ENCODE peak calls at places on chromosomes 3 and 15, in ten cellular contexts. O is fibroblast of gingiva; K is NCI-H1930; Q is activated T-cell treated with anti-CD3 and anti-CD28 coated beads for 4 hours; U is A172; J is stimulated activated CD4-positive, alpha-beta T cell treated with anti-CD3 and anti-CD28 coated beads, TNF-alpha, amount 100 ng/mL, for 4 hours; N is AG08395; H is CD8-positive, alpha-beta memory T cell; D is non-pigmented ciliary epithelial cell; R is activated CD8-positive, alpha-beta memory T cell treated with anti-CD3 and anti-CD28 coated beads for 24 hours. A is an unnamed sample.

GRCh38 chr3:31096661-31097060 is 202.2 kb upstream of the GADL1 start:
- DNase-seq in O (no peak), K (no peak), Q (no peak), U (no peak), J (no peak), N (no peak), H (no peak), D (no peak), R (no peak), A (no peak)

GRCh38 chr3:17579289-17580031 is 163.0 kb downstream of the TBC1D5 start:
- DNase-seq in O (no peak), K (no peak), Q (no peak), U (peak), J (no peak), N (no peak), H (no peak), D (no peak), R (no peak), A (no peak)

GRCh38 chr3:49006591-49007067 is 562 bp upstream of the WDR6 start:
- DNase-seq in O (peak), K (no peak), Q (no peak), U (no peak), J (no peak), N (peak), H (no peak), D (no peak), R (no peak), A (no peak)

GRCh38 chr3:190012314-190012782 is 108.3 kb downstream of the P3H2 start:
- DNase-seq in O (no peak), K (no peak), Q (no peak), U (peak), J (no peak), N (peak), H (no peak), D (peak), R (no peak), A (peak)

GRCh38 chr3:176362191-176362731 is 835.0 kb downstream of the TBL1XR1 start:
- DNase-seq in O (no peak), K (no peak), Q (no peak), U (no peak), J (no peak), N (no peak), H (no peak), D (no peak), R (no peak), A (no peak)

GRCh38 chr3:18440053-18440768 is 15.1 kb upstream of the SATB1 start:
- DNase-seq in O (no peak), K (no peak), Q (no peak), U (no peak), J (no peak), N (peak), H (no peak), D (no peak), R (no peak), A (no peak)

GRCh38 chr3:96700322-96701315 is 113.8 kb upstream of the EPHA6 start:
- DNase-seq in O (no peak), K (no peak), Q (no peak), U (no peak), J (no peak), N (no peak), H (no peak), D (no peak), R (no peak), A (peak)

GRCh38 chr15:85771781-85772445 is 22.8 kb downstream of the KLHL25 start:
- DNase-seq in O (peak), K (no peak), Q (no peak), U (no peak), J (no peak), N (peak), H (no peak), D (no peak), R (no peak), A (no peak)

GRCh38 chr3:197224034-197224444 is 74.4 kb downstream of the DLG1 start:
- DNase-seq in O (peak), K (no peak), Q (no peak), U (peak), J (no peak), N (peak), H (peak), D (no peak), R (no peak), A (no peak)

GRCh38 chr15:28132524-28133275 is 33.6 kb upstream of the OCA2 start:
- DNase-seq in O (peak), K (no peak), Q (no peak), U (peak), J (no peak), N (peak), H (no peak), D (no peak), R (peak), A (no peak)

GRCh38 chr15:72584006-72584405 is 70.5 kb upstream of the GOLGA6B start:
- DNase-seq in O (no peak), K (no peak), Q (no peak), U (no peak), J (no peak), N (peak), H (no peak), D (no peak), R (no peak), A (no peak)

GRCh38 chr3:170037463-170038433 is at the start of gene GPR160:
- DNase-seq in O (no peak), K (peak), Q (peak), U (no peak), J (peak), N (peak), H (peak), D (no peak), R (peak), A (peak)

GRCh38 chr3:52299247-52299657 is 11.6 kb downstream of the GLYCTK start:
- DNase-seq in O (no peak), K (no peak), Q (no peak), U (no peak), J (no peak), N (no peak), H (no peak), D (no peak), R (no peak), A (no peak)

GRCh38 chr3:121995190-121996137 is 26.6 kb downstream of the ILDR1 start:
- DNase-seq in O (peak), K (peak), Q (no peak), U (peak), J (no peak), N (peak), H (peak), D (peak), R (no peak), A (peak)

GRCh38 chr15:63905558-63906265 is 72.0 kb upstream of the HERC1 start:
- DNase-seq in O (no peak), K (no peak), Q (no peak), U (no peak), J (no peak), N (no peak), H (peak), D (no peak), R (no peak), A (no peak)

GRCh38 chr3:44910693-44911092 is 36.3 kb downstream of the TGM4 start:
- DNase-seq in O (no peak), K (no peak), Q (no peak), U (no peak), J (no peak), N (no peak), H (no peak), D (no peak), R (no peak), A (no peak)

GRCh38 chr3:53890726-53891499 is 746 bp downstream of the SELENOK start:
- DNase-seq in O (peak), K (no peak), Q (peak), U (peak), J (peak), N (peak), H (peak), D (no peak), R (no peak), A (peak)

GRCh38 chr3:189142527-189142926 is 29.2 kb upstream of the TPRG1 start:
- DNase-seq in O (no peak), K (no peak), Q (no peak), U (no peak), J (no peak), N (no peak), H (no peak), D (no peak), R (peak), A (no peak)

GRCh38 chr3:65716372-65716771 is 322.3 kb downstream of the MAGI1 start:
- DNase-seq in O (no peak), K (no peak), Q (no peak), U (no peak), J (no peak), N (no peak), H (no peak), D (no peak), R (no peak), A (no peak)

A was measured in Caco-2.